ENCODE peak calls at places on chromosome 4, in seven cellular contexts. E is nucleus accumbens, X is small intestine, W is GM04504, O is NCI-H1417, J is GM19239, U is BE2C. D is an unnamed sample.

GRCh38 chr4:183541081-183542045 is 36.5 kb downstream of the ING2 start:
- DNase-seq in E (no peak), X (no peak), W (no peak), O (peak), J (no peak), U (no peak), D (no peak)

GRCh38 chr4:38503689-38504395 is 160.2 kb upstream of the KLF3 start:
- DNase-seq in E (no peak), X (no peak), W (no peak), O (no peak), J (peak), U (no peak), D (no peak)

GRCh38 chr4:141569141-141569540 is 67.2 kb upstream of the IL15 start:
- DNase-seq in E (no peak), X (no peak), W (no peak), O (no peak), J (no peak), U (no peak), D (no peak)

GRCh38 chr4:37454263-37454800 is 209.8 kb downstream of the NWD2 start:
- DNase-seq in E (no peak), X (peak), W (no peak), O (peak), J (no peak), U (no peak), D (no peak)

GRCh38 chr4:144699565-144699964 is 53.6 kb downstream of the HHIP start:
- DNase-seq in E (no peak), X (no peak), W (no peak), O (no peak), J (no peak), U (no peak), D (no peak)

GRCh38 chr4:8319731-8320385 is 50.3 kb downstream of the HTRA3 start:
- DNase-seq in E (no peak), X (no peak), W (peak), O (no peak), J (no peak), U (no peak), D (no peak)

GRCh38 chr4:30720021-30720655 is at the start of gene PCDH7:
- DNase-seq in E (no peak), X (peak), W (no peak), O (peak), J (no peak), U (no peak), D (no peak)

GRCh38 chr4:181601118-181601517 is 642.1 kb upstream of the TENM3 start:
- DNase-seq in E (no peak), X (no peak), W (peak), O (no peak), J (no peak), U (no peak), D (no peak)

GRCh38 chr4:10299601-10300000 is 157.6 kb downstream of the ZNF518B start:
- DNase-seq in E (no peak), X (no peak), W (peak), O (no peak), J (no peak), U (no peak), D (no peak)

GRCh38 chr4:144509088-144509854 is 136.7 kb upstream of the HHIP start:
- DNase-seq in E (no peak), X (no peak), W (no peak), O (no peak), J (no peak), U (no peak), D (no peak)

GRCh38 chr4:82043081-82043808 is 330.5 kb downstream of the HNRNPD start:
- DNase-seq in E (no peak), X (peak), W (no peak), O (peak), J (no peak), U (no peak), D (no peak)

GRCh38 chr4:121551271-121551670 is 145.5 kb downstream of the ANXA5 start:
- DNase-seq in E (no peak), X (no peak), W (no peak), O (no peak), J (no peak), U (no peak), D (no peak)

GRCh38 chr4:86845593-86845992 is 3.6 kb downstream of the SLC10A6 start:
- DNase-seq in E (no peak), X (no peak), W (no peak), O (no peak), J (no peak), U (no peak), D (no peak)

D was measured in cortex of kidney.